ENCODE peak calls at places on chromosomes 6 and 20, in six cellular contexts. One of them, this sample, is unnamed. For H3K4me1, the result is how much of the 10 kb centered on the place peaks cover.

GRCh38 chr6:71509142-71509541 is 220.5 kb downstream of the OGFRL1 start:
- DNase-seq in ovary: no peak
- DNase-seq in mucosa of descending colon: no peak
- DNase-seq in pancreas: no peak
- DNase-seq in fibroblast of lung: no peak
- DNase-seq in MM.1S: no peak
- DNase-seq in this sample: no peak

GRCh38 chr6:115733426-115733825 is 327.3 kb downstream of the FRK start:
- DNase-seq in ovary: no peak
- DNase-seq in mucosa of descending colon: no peak
- DNase-seq in pancreas: no peak
- DNase-seq in fibroblast of lung: no peak
- DNase-seq in MM.1S: no peak
- DNase-seq in this sample: no peak

GRCh38 chr20:62587757-62588402 is 54.4 kb upstream of the SLCO4A1 start:
- DNase-seq in ovary: no peak
- DNase-seq in mucosa of descending colon: no peak
- DNase-seq in pancreas: no peak
- DNase-seq in fibroblast of lung: peak
- DNase-seq in MM.1S: no peak
- DNase-seq in this sample: no peak

GRCh38 chr6:89281779-89282246 is 33.3 kb downstream of the GABRR2 start:
- DNase-seq in ovary: no peak
- DNase-seq in mucosa of descending colon: no peak
- DNase-seq in pancreas: no peak
- DNase-seq in fibroblast of lung: peak
- DNase-seq in MM.1S: no peak
- DNase-seq in this sample: peak

GRCh38 chr20:37598101-37598530 is 70.4 kb upstream of the BLCAP start:
- DNase-seq in ovary: no peak
- DNase-seq in mucosa of descending colon: no peak
- DNase-seq in pancreas: no peak
- DNase-seq in fibroblast of lung: no peak
- DNase-seq in MM.1S: no peak
- DNase-seq in this sample: no peak

GRCh38 chr6:158231551-158232444 is 63.6 kb downstream of the GTF2H5 start:
- DNase-seq in ovary: peak
- DNase-seq in mucosa of descending colon: peak
- DNase-seq in pancreas: peak
- DNase-seq in fibroblast of lung: peak
- DNase-seq in MM.1S: peak
- DNase-seq in this sample: peak

GRCh38 chr6:91087864-91088263 is 501.0 kb upstream of the MAP3K7 start:
- DNase-seq in ovary: no peak
- DNase-seq in mucosa of descending colon: no peak
- DNase-seq in pancreas: no peak
- DNase-seq in fibroblast of lung: no peak
- DNase-seq in MM.1S: no peak
- DNase-seq in this sample: no peak

GRCh38 chr20:36275441-36276189 is 30.5 kb upstream of the DLGAP4 start:
- DNase-seq in ovary: no peak
- DNase-seq in mucosa of descending colon: no peak
- DNase-seq in pancreas: no peak
- DNase-seq in fibroblast of lung: no peak
- DNase-seq in MM.1S: no peak
- DNase-seq in this sample: no peak

GRCh38 chr20:51178153-51178552 is 155.2 kb upstream of the KCNG1 start:
- DNase-seq in ovary: no peak
- DNase-seq in mucosa of descending colon: no peak
- DNase-seq in pancreas: peak
- DNase-seq in fibroblast of lung: no peak
- DNase-seq in MM.1S: no peak
- DNase-seq in this sample: no peak

GRCh38 chr6:142913511-142914047 is 31.4 kb downstream of the HIVEP2 start:
- DNase-seq in ovary: no peak
- DNase-seq in mucosa of descending colon: peak
- DNase-seq in pancreas: no peak
- DNase-seq in fibroblast of lung: no peak
- DNase-seq in MM.1S: peak
- DNase-seq in this sample: peak

GRCh38 chr6:137261393-137262154 is 42.4 kb upstream of the IFNGR1 start:
- DNase-seq in ovary: no peak
- DNase-seq in mucosa of descending colon: no peak
- DNase-seq in pancreas: no peak
- DNase-seq in fibroblast of lung: peak
- DNase-seq in MM.1S: no peak
- DNase-seq in this sample: no peak

GRCh38 chr6:168299541-168300511 is 19.8 kb downstream of the DACT2 start:
- DNase-seq in ovary: no peak
- DNase-seq in mucosa of descending colon: no peak
- DNase-seq in pancreas: no peak
- DNase-seq in fibroblast of lung: no peak
- DNase-seq in MM.1S: no peak
- DNase-seq in this sample: no peak

GRCh38 chr6:111414373-111414772 is 68.6 kb downstream of the REV3L start:
- DNase-seq in ovary: no peak
- DNase-seq in mucosa of descending colon: no peak
- DNase-seq in pancreas: no peak
- DNase-seq in fibroblast of lung: no peak
- DNase-seq in MM.1S: no peak
- DNase-seq in this sample: no peak

GRCh38 chr20:32189691-32190607 is 17.6 kb downstream of the PLAGL2 start:
- DNase-seq in ovary: peak
- DNase-seq in mucosa of descending colon: peak
- DNase-seq in pancreas: peak
- DNase-seq in fibroblast of lung: peak
- DNase-seq in MM.1S: no peak
- DNase-seq in this sample: peak

GRCh38 chr20:32968833-32969241 is 35.4 kb downstream of the SUN5 start:
- DNase-seq in ovary: no peak
- DNase-seq in mucosa of descending colon: no peak
- DNase-seq in pancreas: peak
- DNase-seq in fibroblast of lung: no peak
- DNase-seq in MM.1S: no peak
- DNase-seq in this sample: no peak

GRCh38 chr20:53513489-53514298 is 79.9 kb downstream of the ZNF217 start:
- DNase-seq in ovary: no peak
- DNase-seq in mucosa of descending colon: no peak
- DNase-seq in pancreas: no peak
- DNase-seq in fibroblast of lung: peak
- DNase-seq in MM.1S: no peak
- DNase-seq in this sample: no peak

GRCh38 chr6:137827977-137828815 is 38.9 kb upstream of the TNFAIP3 start:
- DNase-seq in ovary: no peak
- DNase-seq in mucosa of descending colon: no peak
- DNase-seq in pancreas: no peak
- DNase-seq in fibroblast of lung: no peak
- DNase-seq in MM.1S: peak
- DNase-seq in this sample: no peak

GRCh38 chr20:63940071-63940471 is 16.1 kb downstream of the UCKL1 start:
- DNase-seq in ovary: no peak
- DNase-seq in mucosa of descending colon: peak
- DNase-seq in pancreas: no peak
- DNase-seq in fibroblast of lung: no peak
- DNase-seq in MM.1S: no peak
- DNase-seq in this sample: no peak

GRCh38 chr20:1381753-1382591 is 10.9 kb downstream of the FKBP1A start:
- DNase-seq in ovary: no peak
- DNase-seq in mucosa of descending colon: no peak
- DNase-seq in pancreas: no peak
- DNase-seq in fibroblast of lung: peak
- DNase-seq in MM.1S: no peak
- DNase-seq in this sample: no peak

GRCh38 chr6:24838994-24839393 is 40.3 kb upstream of the ARMH2 start:
- DNase-seq in ovary: no peak
- DNase-seq in mucosa of descending colon: no peak
- DNase-seq in pancreas: no peak
- DNase-seq in fibroblast of lung: no peak
- DNase-seq in MM.1S: peak
- DNase-seq in this sample: no peak

GRCh38 chr6:24838081-24838480 is 39.4 kb upstream of the ARMH2 start:
- DNase-seq in ovary: no peak
- DNase-seq in mucosa of descending colon: no peak
- DNase-seq in pancreas: no peak
- DNase-seq in fibroblast of lung: peak
- DNase-seq in MM.1S: no peak
- DNase-seq in this sample: no peak

GRCh38 chr6:24836116-24836515 is 37.4 kb upstream of the ARMH2 start:
- DNase-seq in ovary: no peak
- DNase-seq in mucosa of descending colon: no peak
- DNase-seq in pancreas: no peak
- DNase-seq in fibroblast of lung: peak
- DNase-seq in MM.1S: no peak
- DNase-seq in this sample: no peak

GRCh38 chr6:24844061-24844460 is 45.3 kb upstream of the ARMH2 start:
- DNase-seq in ovary: no peak
- DNase-seq in mucosa of descending colon: no peak
- DNase-seq in pancreas: no peak
- DNase-seq in fibroblast of lung: no peak
- DNase-seq in MM.1S: no peak
- DNase-seq in this sample: no peak

DNA sequence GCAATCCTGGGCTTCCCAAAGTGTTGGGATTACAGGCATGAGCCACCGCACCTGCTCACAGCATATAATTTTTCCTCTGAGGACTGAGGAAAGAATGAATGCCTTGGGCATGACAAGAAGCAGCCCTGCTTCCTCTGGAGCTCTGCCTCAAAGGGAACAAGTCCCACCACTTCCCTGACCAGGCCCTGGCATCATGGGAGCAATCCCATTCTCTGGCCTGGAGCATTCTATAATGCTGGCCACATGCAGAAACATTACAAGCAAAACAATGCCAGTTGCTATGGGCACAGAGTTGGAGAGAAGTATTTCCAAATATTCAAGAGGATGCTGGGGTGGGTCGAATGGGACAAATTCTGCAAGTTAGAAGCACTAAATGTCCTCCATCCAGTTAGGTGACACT is 41.5 kb upstream of the ARMH2 start:
- DNase-seq in ovary: no peak
- DNase-seq in mucosa of descending colon: no peak
- DNase-seq in pancreas: no peak
- DNase-seq in fibroblast of lung: no peak
- DNase-seq in MM.1S: no peak
- DNase-seq in this sample: no peak
- H3K4me1 ChIP-seq in ovary: under half
- H3K4me1 ChIP-seq in mucosa of descending colon: under half
- H3K4me1 ChIP-seq in pancreas: under half
- H3K4me1 ChIP-seq in fibroblast of lung: under half
- H3K4me1 ChIP-seq in MM.1S: under half
- H3K4me1 ChIP-seq in this sample: under half

GRCh38 chr20:44702776-44703175 is 12.4 kb upstream of the CCN5 start:
- DNase-seq in ovary: peak
- DNase-seq in mucosa of descending colon: peak
- DNase-seq in pancreas: peak
- DNase-seq in fibroblast of lung: peak
- DNase-seq in MM.1S: no peak
- DNase-seq in this sample: no peak
- H3K4me1 ChIP-seq in ovary: under half
- H3K4me1 ChIP-seq in mucosa of descending colon: under half
- H3K4me1 ChIP-seq in pancreas: under half
- H3K4me1 ChIP-seq in fibroblast of lung: under half
- H3K4me1 ChIP-seq in MM.1S: under half
- H3K4me1 ChIP-seq in this sample: under half

DNA sequence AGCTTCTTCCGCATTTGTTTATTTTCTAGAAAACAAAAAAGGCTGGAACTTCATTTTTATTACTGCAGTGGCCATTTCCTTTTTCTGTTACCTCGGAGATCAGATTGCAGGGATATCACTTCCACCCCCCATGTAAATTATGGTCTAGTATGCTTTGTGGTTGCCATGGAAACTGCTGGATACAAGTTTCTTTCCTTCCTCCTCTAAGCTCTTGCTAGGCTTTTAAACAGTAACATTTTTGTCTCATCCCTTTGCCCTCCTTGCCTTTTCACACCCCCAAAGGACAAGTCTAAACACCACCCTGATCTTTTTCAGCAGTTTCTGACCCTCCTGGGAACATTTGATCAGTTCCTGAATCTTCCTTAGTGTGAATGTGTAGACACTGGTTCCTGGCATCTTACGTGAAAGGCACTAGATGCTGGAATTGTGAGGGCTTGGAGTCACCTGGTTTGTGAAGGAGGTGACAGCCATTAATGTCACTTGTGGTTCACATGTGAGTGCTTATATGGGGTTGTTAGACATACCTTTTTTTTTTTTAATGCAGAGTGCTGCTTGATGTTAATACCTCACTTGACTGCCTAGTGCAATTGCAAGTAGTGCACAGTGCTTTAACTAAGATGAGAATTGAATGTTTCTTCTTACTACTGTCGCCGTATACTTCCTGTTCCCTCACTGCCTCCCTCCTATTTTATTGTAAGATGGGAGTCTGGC is 181.6 kb downstream of the JARID2 start:
- DNase-seq in ovary: no peak
- DNase-seq in mucosa of descending colon: no peak
- DNase-seq in pancreas: no peak
- DNase-seq in fibroblast of lung: no peak
- DNase-seq in MM.1S: no peak
- DNase-seq in this sample: no peak
- H3K4me1 ChIP-seq in ovary: under half
- H3K4me1 ChIP-seq in mucosa of descending colon: under half
- H3K4me1 ChIP-seq in pancreas: under half
- H3K4me1 ChIP-seq in fibroblast of lung: under half
- H3K4me1 ChIP-seq in MM.1S: under half
- H3K4me1 ChIP-seq in this sample: under half

GRCh38 chr6:157228421-157229218 is 94.7 kb downstream of the TMEM242 start:
- DNase-seq in ovary: no peak
- DNase-seq in mucosa of descending colon: no peak
- DNase-seq in pancreas: no peak
- DNase-seq in fibroblast of lung: no peak
- DNase-seq in MM.1S: no peak
- DNase-seq in this sample: no peak
- H3K4me1 ChIP-seq in ovary: under half
- H3K4me1 ChIP-seq in mucosa of descending colon: under half
- H3K4me1 ChIP-seq in pancreas: under half
- H3K4me1 ChIP-seq in fibroblast of lung: under half
- H3K4me1 ChIP-seq in MM.1S: under half
- H3K4me1 ChIP-seq in this sample: under half